ENCODE peak calls at places on chromosome 22, in six cellular contexts. C is stomach, H is DND-41, X is lower lobe of right lung, K is testis, J is H1. V is an unnamed sample. For H3K9me3, the result is how much of the 10 kb centered on the place peaks cover.

GRCh38 chr22:44085743-44086741 is 61.9 kb downstream of the PARVB start:
- DNase-seq in C (peak), H (peak), X (peak), K (peak), J (peak), V (peak)

GRCh38 chr22:19607198-19608113 is 83.2 kb upstream of the CLDN5 start:
- DNase-seq in C (peak), H (peak), X (no peak), K (no peak), J (no peak), V (no peak)

GRCh38 chr22:27150530-27150909 is 493.1 kb downstream of the MIAT start:
- DNase-seq in C (no peak), H (no peak), X (no peak), K (no peak), J (no peak), V (no peak)

GRCh38 chr22:18110194-18110943 is at the start of gene TUBA8:
- DNase-seq in C (peak), H (peak), X (no peak), K (peak), J (no peak), V (peak)

GRCh38 chr22:30424471-30425326 is 869 bp upstream of the MTFP1 start:
- DNase-seq in C (no peak), H (peak), X (no peak), K (no peak), J (no peak), V (no peak)

GRCh38 chr22:27462190-27462589 is 339.4 kb downstream of the MN1 start:
- DNase-seq in C (no peak), H (no peak), X (no peak), K (no peak), J (no peak), V (no peak)

GRCh38 chr22:42292726-42293520 is 22.5 kb upstream of the TCF20 start:
- DNase-seq in C (no peak), H (no peak), X (no peak), K (no peak), J (no peak), V (no peak)

GRCh38 chr22:19463491-19464469 is 15.2 kb downstream of the UFD1 start:
- DNase-seq in C (no peak), H (no peak), X (no peak), K (no peak), J (no peak), V (peak)

GRCh38 chr22:43946391-43946680 is 8.9 kb upstream of the SAMM50 start:
- DNase-seq in C (no peak), H (no peak), X (no peak), K (no peak), J (no peak), V (no peak)

GRCh38 chr22:17113600-17113999 is 7.6 kb downstream of the TMEM121B start:
- DNase-seq in C (no peak), H (no peak), X (no peak), K (no peak), J (no peak), V (no peak)

GRCh38 chr22:38203090-38203810 is 1.5 kb downstream of the MAFF start:
- DNase-seq in C (peak), H (no peak), X (peak), K (peak), J (no peak), V (peak)

GRCh38 chr22:19799322-19800190 is 39.0 kb downstream of the TBX1 start:
- DNase-seq in C (no peak), H (no peak), X (peak), K (no peak), J (no peak), V (peak)

GRCh38 chr22:20622650-20623339 is 115.4 kb downstream of the MED15 start:
- DNase-seq in C (no peak), H (no peak), X (no peak), K (no peak), J (no peak), V (no peak)

GRCh38 chr22:37103151-37103550 is 6.4 kb downstream of the TMPRSS6 start:
- DNase-seq in C (no peak), H (no peak), X (no peak), K (no peak), J (no peak), V (no peak)

GRCh38 chr22:41280854-41281253 is 5.1 kb downstream of the RANGAP1 start:
- DNase-seq in C (no peak), H (no peak), X (no peak), K (no peak), J (no peak), V (no peak)

GRCh38 chr22:39534092-39534506 is 1.6 kb upstream of the RPS19BP1 start:
- DNase-seq in C (no peak), H (no peak), X (no peak), K (no peak), J (no peak), V (peak)

GRCh38 chr22:20431520-20432237 is 5.9 kb downstream of the SCARF2 start:
- DNase-seq in C (no peak), H (no peak), X (peak), K (no peak), J (no peak), V (no peak)

GRCh38 chr22:44204937-44205712 is 24.4 kb downstream of the PARVG start:
- DNase-seq in C (no peak), H (no peak), X (no peak), K (no peak), J (no peak), V (no peak)

GRCh38 chr22:26821854-26822253 is 164.5 kb downstream of the MIAT start:
- DNase-seq in C (no peak), H (no peak), X (no peak), K (no peak), J (no peak), V (no peak)

GRCh38 chr22:41681616-41682015 is 7.1 kb downstream of the SNU13 start:
- DNase-seq in C (no peak), H (no peak), X (no peak), K (no peak), J (no peak), V (no peak)

GRCh38 chr22:34842630-34843029 is 223.3 kb upstream of the ISX start:
- DNase-seq in C (no peak), H (no peak), X (no peak), K (no peak), J (no peak), V (no peak)

DNA sequence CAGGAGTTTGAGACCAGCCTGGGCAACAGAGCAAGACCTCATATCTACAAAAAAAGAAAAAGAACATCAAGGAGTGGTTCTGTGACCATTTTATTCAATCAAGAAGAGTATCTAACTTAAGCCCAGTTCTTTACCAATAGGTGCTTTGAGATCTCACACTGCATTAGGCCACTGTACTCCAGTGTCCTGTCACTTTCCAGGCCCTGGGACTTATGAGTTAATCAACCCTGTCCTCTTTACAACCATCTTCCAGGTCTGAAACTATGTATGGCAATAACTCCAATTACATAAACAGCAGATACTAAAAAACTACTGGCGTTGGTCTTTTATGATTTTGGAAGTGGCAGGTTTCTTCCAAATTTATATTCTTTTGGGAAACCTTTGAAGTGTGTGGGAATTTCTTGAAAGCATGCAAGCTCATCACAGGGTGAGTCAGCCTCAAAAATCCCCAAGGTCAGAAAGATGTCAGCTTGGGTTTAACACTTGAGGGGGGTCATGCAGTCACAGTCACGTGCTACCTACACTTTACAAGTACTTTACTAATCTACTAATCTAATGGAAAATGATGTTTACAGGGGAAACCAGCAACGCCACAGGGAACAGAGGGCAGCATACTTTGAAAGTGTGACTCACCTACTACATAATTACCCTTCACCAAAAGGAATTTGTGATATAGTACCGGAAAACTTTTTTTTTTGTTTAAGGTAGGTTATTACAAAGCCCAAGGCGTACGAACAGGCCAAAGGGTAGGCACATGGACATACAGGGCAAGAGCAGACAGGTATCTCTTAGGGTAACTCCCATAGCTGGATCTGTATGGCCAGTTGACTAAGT is 15.6 kb downstream of the PISD start:
- DNase-seq in C (no peak), H (no peak), X (no peak), K (no peak), J (no peak), V (peak)
- H3K27ac ChIP-seq in C (peak), H (no peak), X (no peak), K (no peak), J (no peak), V (no peak)

DNA sequence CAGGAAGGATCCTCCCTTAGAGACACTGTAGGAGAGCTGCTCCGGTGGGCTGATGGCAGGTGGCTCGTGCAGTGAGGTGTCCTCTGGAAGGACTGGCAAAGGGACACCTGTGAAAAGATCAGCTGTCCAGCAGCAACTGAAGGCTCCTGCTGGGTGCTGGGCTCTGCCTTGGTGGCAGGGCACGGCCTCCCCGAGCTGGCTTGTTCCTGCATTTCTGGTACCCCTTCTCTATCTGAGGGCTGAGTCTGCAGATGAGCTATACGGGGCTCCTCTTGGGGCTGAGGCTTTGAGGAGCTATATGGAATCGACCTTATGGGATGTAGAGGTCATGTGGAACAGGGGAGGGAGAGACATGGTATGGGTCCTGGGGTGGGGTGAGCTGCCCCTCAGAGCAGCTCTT is 875.8 kb downstream of the BRD1 start:
- DNase-seq in C (peak), H (no peak), X (no peak), K (peak), J (no peak), V (no peak)
- H3K9me3 ChIP-seq in C (under half), H (under half), X (under half), K (under half), J (under half), V (under half)

GRCh38 chr22:32850157-32850556 is 48.7 kb downstream of the TIMP3 start:
- DNase-seq in C (no peak), H (no peak), X (no peak), K (no peak), J (no peak), V (no peak)
- H3K27ac ChIP-seq in C (peak), H (no peak), X (peak), K (peak), J (no peak), V (peak)

GRCh38 chr22:49020314-49020713 is 807.4 kb downstream of the BRD1 start:
- DNase-seq in C (no peak), H (no peak), X (peak), K (peak), J (no peak), V (no peak)

GRCh38 chr22:49021926-49022815 is 805.5 kb downstream of the BRD1 start:
- DNase-seq in C (no peak), H (no peak), X (peak), K (no peak), J (no peak), V (no peak)

GRCh38 chr22:49022816-49023160 is 804.9 kb downstream of the BRD1 start:
- DNase-seq in C (no peak), H (no peak), X (no peak), K (no peak), J (no peak), V (no peak)

GRCh38 chr22:49019737-49020136 is 807.9 kb downstream of the BRD1 start:
- DNase-seq in C (no peak), H (no peak), X (no peak), K (no peak), J (no peak), V (no peak)

DNA sequence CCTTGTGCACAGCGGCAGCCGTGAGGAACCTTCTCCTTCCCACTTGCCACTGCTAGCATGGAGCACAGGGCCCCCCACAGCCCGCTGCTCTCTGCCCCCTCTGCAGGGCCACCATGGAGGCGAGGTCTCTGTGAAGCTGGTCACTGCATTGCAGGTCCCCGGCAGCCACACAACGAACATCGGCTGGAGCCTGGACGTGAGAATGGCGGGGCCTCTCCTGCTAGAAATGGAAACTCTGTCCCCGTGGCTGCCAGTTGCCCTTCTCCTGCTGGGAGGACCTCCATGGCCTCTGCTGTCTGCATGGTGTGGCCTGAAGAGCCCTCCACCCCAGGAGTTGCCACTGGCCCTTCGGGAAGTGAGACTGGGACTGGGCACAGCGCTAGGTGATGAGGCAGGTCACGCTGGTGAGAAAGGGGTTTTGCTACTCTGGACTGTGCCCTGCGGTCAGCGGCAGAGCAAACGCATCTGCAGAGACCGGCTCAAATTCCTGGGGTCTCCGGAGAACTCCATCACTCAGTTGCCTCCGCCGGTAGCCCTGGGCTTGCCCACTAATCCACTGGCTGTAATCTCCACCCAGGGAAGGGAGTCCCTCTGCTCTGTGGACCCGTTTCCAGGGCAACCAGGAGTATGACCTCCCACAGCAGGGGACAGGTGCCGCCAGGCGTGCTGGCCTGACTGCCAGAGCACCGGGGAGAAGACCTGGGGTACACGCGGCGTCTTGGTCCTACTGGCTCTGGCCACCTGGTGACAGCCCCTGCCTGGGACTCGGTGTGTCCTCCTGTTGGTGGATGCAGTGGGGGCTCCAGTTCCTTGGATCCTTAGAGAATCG is 806.4 kb downstream of the BRD1 start:
- DNase-seq in C (no peak), H (no peak), X (peak), K (no peak), J (no peak), V (peak)
- H3K9me3 ChIP-seq in C (under half), H (under half), X (under half), K (under half), J (under half), V (under half)

GRCh38 chr22:24305260-24305692 is 34.6 kb downstream of the SPECC1L start:
- DNase-seq in C (no peak), H (peak), X (no peak), K (no peak), J (no peak), V (no peak)
- H3K27ac ChIP-seq in C (peak), H (peak), X (peak), K (no peak), J (no peak), V (no peak)

DNA sequence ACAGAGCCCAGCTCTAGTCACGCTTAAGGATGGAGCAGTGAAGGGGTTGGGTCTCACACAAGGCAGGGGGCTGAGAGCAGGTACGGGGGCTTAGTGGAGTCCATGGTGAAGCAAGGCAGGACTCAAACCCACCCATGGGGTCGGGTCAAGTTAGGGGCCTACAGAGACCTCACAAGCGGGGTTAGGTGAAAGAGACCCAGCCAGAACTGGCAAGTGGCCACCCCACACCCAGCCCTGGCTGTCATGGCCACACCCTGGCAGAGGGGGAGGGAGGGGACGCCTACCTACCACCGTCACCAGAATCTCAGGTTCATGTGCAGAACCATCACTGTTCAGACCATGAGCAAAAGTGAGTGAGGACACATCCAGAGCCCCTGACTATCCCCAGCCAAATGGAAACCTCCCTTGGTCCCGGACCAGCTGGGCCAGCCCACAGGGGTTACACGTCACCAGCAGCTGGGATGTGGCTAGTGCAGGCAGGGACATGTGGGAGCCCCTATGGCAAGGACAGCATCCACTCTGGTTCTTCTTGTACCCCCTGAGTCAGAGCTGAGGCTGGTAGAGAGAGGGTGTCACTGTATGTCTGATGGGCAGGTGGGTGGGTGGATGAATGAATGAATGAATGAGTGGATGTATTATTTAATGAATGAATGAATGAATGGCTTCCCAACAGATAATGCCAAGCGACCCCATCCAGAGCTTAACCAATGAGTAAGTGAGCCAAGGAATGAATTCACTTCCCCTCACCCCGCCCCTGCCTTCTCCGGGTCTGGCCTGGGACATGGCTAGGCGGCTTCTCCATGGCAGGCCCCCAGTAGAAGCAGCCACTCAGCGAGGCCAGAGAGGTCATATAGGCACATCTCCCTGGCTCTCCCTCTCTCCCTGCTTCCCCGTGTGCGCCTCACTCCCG is 681.6 kb downstream of the TBC1D22A start:
- DNase-seq in C (no peak), H (no peak), X (no peak), K (no peak), J (no peak), V (no peak)
- H3K9me3 ChIP-seq in C (under half), H (under half), X (under half), K (under half), J (half or more), V (under half)

GRCh38 chr22:21861290-21861848 is 6.1 kb downstream of the MAPK1 start:
- DNase-seq in C (no peak), H (no peak), X (no peak), K (no peak), J (no peak), V (no peak)
- H3K27ac ChIP-seq in C (no peak), H (peak), X (no peak), K (no peak), J (no peak), V (no peak)

GRCh38 chr22:48894064-48894671 is 933.5 kb downstream of the BRD1 start:
- DNase-seq in C (peak), H (no peak), X (no peak), K (no peak), J (no peak), V (no peak)
- H3K9me3 ChIP-seq in C (under half), H (under half), X (under half), K (under half), J (under half), V (under half)

V was measured in right cardiac atrium.